ENCODE peak calls at places on chromosomes 7 and 10, in seven cellular contexts. One of them, this sample, is unnamed.

GRCh38 chr10:109253306-109253705 is 670.0 kb downstream of the XPNPEP1 start:
- DNase-seq in epithelial cell of esophagus: no peak
- DNase-seq in myocyte: peak; percentile 66
- DNase-seq in right atrium auricular region: no peak
- DNase-seq in GM23248: no peak
- DNase-seq in activated T-cell treated with anti-CD3 and anti-CD28 coated beads for 4 hours: no peak
- DNase-seq in choroid plexus epithelial cell: no peak
- DNase-seq in this sample: no peak

GRCh38 chr10:43816351-43817321 is 168.0 kb upstream of the ZNF32 start:
- DNase-seq in epithelial cell of esophagus: no peak
- DNase-seq in myocyte: no peak
- DNase-seq in right atrium auricular region: no peak
- DNase-seq in GM23248: peak; percentile 93
- DNase-seq in activated T-cell treated with anti-CD3 and anti-CD28 coated beads for 4 hours: peak; percentile 47
- DNase-seq in choroid plexus epithelial cell: peak; percentile 73
- DNase-seq in this sample: no peak

GRCh38 chr7:137998250-137998649 is 3.6 kb downstream of the CREB3L2 start:
- DNase-seq in epithelial cell of esophagus: peak; percentile 17
- DNase-seq in myocyte: no peak
- DNase-seq in right atrium auricular region: no peak
- DNase-seq in GM23248: no peak
- DNase-seq in activated T-cell treated with anti-CD3 and anti-CD28 coated beads for 4 hours: no peak
- DNase-seq in choroid plexus epithelial cell: peak; percentile 55
- DNase-seq in this sample: no peak

GRCh38 chr7:29469306-29469705 is 94.3 kb upstream of the PRR15 start:
- DNase-seq in epithelial cell of esophagus: no peak
- DNase-seq in myocyte: no peak
- DNase-seq in right atrium auricular region: no peak
- DNase-seq in GM23248: no peak
- DNase-seq in activated T-cell treated with anti-CD3 and anti-CD28 coated beads for 4 hours: no peak
- DNase-seq in choroid plexus epithelial cell: no peak
- DNase-seq in this sample: no peak

GRCh38 chr10:62584726-62585125 is 210.6 kb downstream of the ZNF365 start:
- DNase-seq in epithelial cell of esophagus: no peak
- DNase-seq in myocyte: no peak
- DNase-seq in right atrium auricular region: no peak
- DNase-seq in GM23248: peak; percentile 41
- DNase-seq in activated T-cell treated with anti-CD3 and anti-CD28 coated beads for 4 hours: no peak
- DNase-seq in choroid plexus epithelial cell: peak; percentile 41
- DNase-seq in this sample: no peak

GRCh38 chr7:37354661-37355131 is 94.0 kb downstream of the ELMO1 start:
- DNase-seq in epithelial cell of esophagus: peak; percentile 28
- DNase-seq in myocyte: no peak
- DNase-seq in right atrium auricular region: peak; percentile 93
- DNase-seq in GM23248: no peak
- DNase-seq in activated T-cell treated with anti-CD3 and anti-CD28 coated beads for 4 hours: no peak
- DNase-seq in choroid plexus epithelial cell: peak; percentile 30
- DNase-seq in this sample: no peak

GRCh38 chr10:27745719-27746363 is at the start of gene MKX:
- DNase-seq in epithelial cell of esophagus: peak; percentile 54
- DNase-seq in myocyte: peak; percentile 52
- DNase-seq in right atrium auricular region: no peak
- DNase-seq in GM23248: peak; percentile 92
- DNase-seq in activated T-cell treated with anti-CD3 and anti-CD28 coated beads for 4 hours: no peak
- DNase-seq in choroid plexus epithelial cell: no peak
- DNase-seq in this sample: peak; percentile 88

GRCh38 chr7:151313857-151314256 is 27.8 kb upstream of the NUB1 start:
- DNase-seq in epithelial cell of esophagus: peak; percentile 28
- DNase-seq in myocyte: peak; percentile 40
- DNase-seq in right atrium auricular region: peak; percentile 78
- DNase-seq in GM23248: peak; percentile 86
- DNase-seq in activated T-cell treated with anti-CD3 and anti-CD28 coated beads for 4 hours: no peak
- DNase-seq in choroid plexus epithelial cell: peak; percentile 19
- DNase-seq in this sample: peak; percentile 38

GRCh38 chr10:85284778-85285397 is 956.5 kb downstream of the CCSER2 start:
- DNase-seq in epithelial cell of esophagus: no peak
- DNase-seq in myocyte: no peak
- DNase-seq in right atrium auricular region: no peak
- DNase-seq in GM23248: no peak
- DNase-seq in activated T-cell treated with anti-CD3 and anti-CD28 coated beads for 4 hours: no peak
- DNase-seq in choroid plexus epithelial cell: no peak
- DNase-seq in this sample: no peak

This sample was measured in ecto neural progenitor cell.